ENCODE peak calls at places on chromosomes 13 and 19, in ten cellular contexts. T is fibroblast of lung; P is naive thymus-derived CD4-positive, alpha-beta T cell; B is fibroblast of pulmonary artery; Y is neural progenitor cell; J is BE2C; C is AG09309; O is dorsolateral prefrontal cortex; R is fibroblast of villous mesenchyme; N is SK-N-MC. Q is an unnamed sample.

GRCh38 chr13:105177265-105177900 is 1358.1 kb downstream of the EFNB2 start:
- DNase-seq in B (no peak), O (no peak), R (peak), N (no peak), J (no peak), Y (no peak), C (no peak), P (no peak), T (peak), Q (no peak)

GRCh38 chr19:48497728-48498575 is 13.7 kb downstream of the LMTK3 start:
- DNase-seq in T (no peak), C (no peak), O (no peak), N (no peak), J (no peak), B (no peak), P (no peak), R (no peak), Y (no peak), Q (no peak)

GRCh38 chr19:50679177-50680125 is 30.2 kb downstream of the C19orf81 start:
- DNase-seq in J (peak), Y (peak), P (peak), R (peak), B (peak), N (no peak), O (peak), C (peak), T (peak), Q (peak)

GRCh38 chr19:51660975-51661600 is 14.5 kb upstream of the SIGLEC14 start:
- DNase-seq in P (peak), N (no peak), Y (peak), J (peak), T (peak), R (peak), C (peak), O (peak), B (peak), Q (peak)

GRCh38 chr13:47837906-47838305 is 163.2 kb downstream of the SUCLA2 start:
- DNase-seq in O (no peak), T (no peak), Y (no peak), N (no peak), B (no peak), J (no peak), P (no peak), R (no peak), C (no peak), Q (no peak)

GRCh38 chr13:65926750-65927171 is 1303.4 kb downstream of the PCDH9 start:
- DNase-seq in Y (peak), T (no peak), N (no peak), B (no peak), R (no peak), C (no peak), J (peak), O (no peak), P (no peak), Q (no peak)

GRCh38 chr13:72726721-72727416 is 560 bp downstream of the MZT1 start:
- DNase-seq in T (peak), N (no peak), R (peak), O (no peak), C (no peak), J (peak), B (no peak), P (no peak), Y (peak), Q (peak)

GRCh38 chr13:27476943-27477681 is 26.7 kb upstream of the MTIF3 start:
- DNase-seq in R (no peak), O (no peak), C (no peak), T (peak), J (no peak), Y (no peak), B (peak), P (peak), N (no peak), Q (peak)

DNA sequence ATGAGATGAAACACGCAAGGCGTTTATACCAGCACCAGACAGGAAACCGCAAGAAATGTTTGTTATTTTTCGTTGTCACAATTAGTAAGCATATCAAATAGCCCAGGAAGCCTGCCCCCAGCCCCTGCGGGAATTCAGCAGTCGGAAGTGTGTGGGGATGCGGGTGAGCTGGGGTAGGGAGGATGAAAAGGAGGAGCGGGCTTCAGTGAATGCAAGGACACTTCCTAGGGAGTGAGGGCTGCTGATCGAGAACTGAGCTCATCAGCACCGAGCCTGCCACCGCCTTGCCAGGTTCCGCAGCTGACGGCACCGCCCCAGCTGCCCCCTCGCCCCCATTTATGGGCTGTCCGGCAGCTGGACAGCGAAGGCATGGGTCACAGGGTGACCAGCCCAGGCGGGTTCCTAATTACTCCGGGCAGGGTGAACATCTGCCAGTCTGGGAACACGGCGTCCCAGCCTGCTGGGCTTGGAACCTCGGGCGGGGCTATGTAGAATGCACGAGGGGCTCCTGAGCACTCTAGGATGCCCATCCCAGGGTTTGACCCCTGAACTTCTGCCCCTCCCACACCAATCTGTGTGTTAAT is 1.6 kb upstream of the BEST2 start:
- DNase-seq in P (no peak), O (no peak), B (peak), N (no peak), T (peak), R (peak), J (no peak), C (no peak), Y (no peak), Q (no peak)
- H3K4me3 ChIP-seq in P (no peak), O (no peak), B (no peak), N (peak), T (no peak), R (peak), J (no peak), C (no peak), Y (no peak), Q (no peak)

GRCh38 chr13:28494537-28494860 is 429 bp downstream of the FLT1 start:
- DNase-seq in J (peak), N (no peak), R (no peak), O (no peak), P (peak), Y (peak), B (peak), T (no peak), C (no peak), Q (no peak)

GRCh38 chr13:28493740-28494536 is 990 bp downstream of the FLT1 start:
- DNase-seq in Y (peak), O (no peak), P (peak), N (no peak), C (no peak), R (peak), T (no peak), J (peak), B (no peak), Q (no peak)

GRCh38 chr13:28497143-28497876 is 2.4 kb upstream of the FLT1 start:
- DNase-seq in O (no peak), B (no peak), N (no peak), R (peak), T (no peak), J (no peak), P (peak), Y (no peak), C (no peak), Q (no peak)

GRCh38 chr13:28494861-28495585 is at the start of gene FLT1:
- DNase-seq in C (no peak), J (peak), T (peak), Y (peak), B (peak), R (peak), O (no peak), P (peak), N (no peak), Q (no peak)

DNA sequence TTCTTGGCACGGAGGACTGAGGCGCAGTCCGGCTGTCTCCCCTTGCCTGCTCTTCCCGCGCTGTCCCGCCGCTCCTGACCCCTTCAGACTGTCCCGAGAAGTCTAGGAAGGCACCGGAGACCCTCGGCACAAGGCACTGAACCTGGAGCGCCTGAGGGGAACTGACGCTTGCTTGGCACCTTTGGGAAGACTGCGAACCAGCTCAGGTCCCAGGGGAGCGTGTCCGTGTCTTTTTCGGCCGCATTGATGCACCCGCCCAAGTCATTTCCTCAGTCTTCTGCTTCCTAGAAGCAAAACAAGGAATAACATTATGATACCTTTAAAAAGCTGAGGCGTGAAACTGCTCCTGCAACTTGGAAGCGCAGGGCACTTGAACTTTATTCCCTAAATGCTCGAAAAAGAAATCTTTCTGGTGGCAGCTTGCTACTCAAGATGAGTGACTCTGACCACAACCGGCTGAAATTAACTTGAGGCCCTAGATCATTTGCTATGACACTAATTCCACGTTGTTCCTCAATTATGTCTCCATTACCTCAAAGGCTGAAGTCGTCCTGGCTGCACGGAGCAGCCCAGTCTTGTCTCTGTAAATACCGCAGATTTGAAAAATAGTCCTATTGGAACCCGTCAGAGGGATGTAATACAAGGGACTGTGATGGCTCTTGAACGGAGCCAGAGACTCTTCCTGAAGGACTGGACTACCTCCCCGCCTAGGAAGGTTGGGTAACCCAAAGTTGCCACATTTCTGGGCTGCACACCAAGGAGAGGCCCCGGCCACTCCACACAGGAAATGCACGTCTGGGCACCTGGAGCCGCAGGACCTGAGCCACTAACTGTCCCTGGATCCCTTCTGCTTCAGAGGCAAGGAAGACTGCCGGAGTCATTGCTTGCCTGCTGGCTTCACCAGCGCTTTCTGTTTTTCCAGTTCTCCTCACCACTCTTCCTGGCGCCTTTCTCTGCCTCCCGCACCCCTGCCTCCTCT is 947 bp upstream of the FLT1 start:
- DNase-seq in B (peak), P (no peak), C (no peak), N (no peak), J (no peak), R (peak), O (no peak), T (no peak), Y (no peak), Q (no peak)
- H3K4me3 ChIP-seq in B (peak), P (peak), C (peak), N (peak), J (peak), R (peak), O (peak), T (no peak), Y (peak), Q (peak)

DNA sequence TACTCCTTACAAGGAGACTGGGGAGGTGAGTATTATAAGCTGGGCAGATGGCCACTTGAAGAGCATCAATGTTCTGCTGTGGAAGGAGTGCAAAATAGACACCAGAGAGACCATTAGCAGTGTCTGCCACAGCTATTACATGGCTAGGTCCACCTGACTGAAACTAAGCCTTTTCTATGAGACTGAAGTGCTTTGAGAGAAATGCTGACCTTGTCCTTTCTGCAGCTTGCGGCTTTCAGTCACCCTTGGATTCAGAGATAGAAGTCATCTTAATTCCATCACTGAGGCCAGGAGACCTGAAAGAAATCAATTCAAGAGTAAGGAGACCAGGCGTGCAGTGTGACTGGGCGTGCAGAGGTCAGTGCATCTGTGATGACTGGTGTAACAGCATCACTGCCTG is 1.3 kb upstream of the ZFP28 start:
- DNase-seq in Y (no peak), R (no peak), T (no peak), N (no peak), C (no peak), B (no peak), J (no peak), P (no peak), O (no peak), Q (no peak)
- H3K4me3 ChIP-seq in Y (peak), R (no peak), T (no peak), N (peak), C (no peak), B (no peak), J (no peak), P (peak), O (peak), Q (no peak)

GRCh38 chr13:64423467-64423866 is 2806.7 kb downstream of the PCDH9 start:
- DNase-seq in P (no peak), B (no peak), O (no peak), T (no peak), N (no peak), R (no peak), J (no peak), Y (no peak), C (no peak), Q (no peak)
- H3K4me3 ChIP-seq in P (no peak), B (no peak), O (no peak), T (no peak), N (no peak), R (no peak), J (no peak), Y (no peak), C (no peak), Q (no peak)

GRCh38 chr19:3479177-3479818 is 1.0 kb downstream of the SMIM24 start:
- DNase-seq in P (peak), J (peak), C (no peak), R (no peak), Y (peak), T (no peak), N (peak), B (no peak), O (no peak), Q (no peak)
- H3K4me3 ChIP-seq in P (no peak), J (no peak), C (no peak), R (no peak), Y (no peak), T (no peak), N (peak), B (no peak), O (no peak), Q (no peak)

GRCh38 chr19:34480971-34481821 is at the start of gene WTIP:
- DNase-seq in B (peak), C (peak), T (peak), P (no peak), R (peak), Y (peak), N (no peak), O (no peak), J (no peak), Q (peak)

GRCh38 chr19:34480491-34480890 is 1.1 kb upstream of the WTIP start:
- DNase-seq in P (no peak), J (no peak), T (no peak), N (no peak), C (no peak), O (no peak), R (no peak), B (no peak), Y (no peak), Q (no peak)

GRCh38 chr19:34484328-34484727 is 2.8 kb downstream of the WTIP start:
- DNase-seq in N (no peak), B (no peak), J (no peak), O (no peak), T (no peak), C (no peak), Y (no peak), P (no peak), R (no peak), Q (no peak)

GRCh38 chr19:34481861-34482379 is 362 bp downstream of the WTIP start:
- DNase-seq in Y (no peak), R (no peak), B (peak), C (peak), N (no peak), J (no peak), P (no peak), O (no peak), T (no peak), Q (no peak)

GRCh38 chr19:34482380-34483250 is 1.1 kb downstream of the WTIP start:
- DNase-seq in T (peak), J (no peak), R (peak), N (no peak), C (no peak), P (no peak), Y (peak), B (peak), O (no peak), Q (peak)
- H3K4me3 ChIP-seq in T (peak), J (no peak), R (peak), N (peak), C (peak), P (no peak), Y (peak), B (peak), O (peak), Q (peak)

DNA sequence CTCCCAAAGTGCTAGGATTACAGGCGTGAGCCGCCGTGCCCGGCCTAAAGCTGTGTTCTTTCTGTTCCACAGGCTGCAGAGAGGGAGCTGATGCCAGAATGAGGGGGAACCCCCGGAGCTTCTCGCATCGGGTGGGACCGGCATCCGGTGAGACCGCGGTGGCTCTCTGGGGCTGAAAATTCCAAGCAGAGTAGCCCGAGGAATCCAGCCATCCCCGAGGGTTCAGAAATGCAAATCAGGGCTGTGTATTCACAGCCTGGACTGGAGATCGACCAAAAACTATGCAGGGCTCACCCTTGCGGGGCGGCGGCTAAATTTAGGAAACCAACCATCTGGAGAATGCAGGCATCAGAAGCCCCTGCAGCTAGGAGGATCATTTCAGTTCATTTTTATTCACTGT is 99.2 kb downstream of the GNG7 start:
- DNase-seq in Y (peak), T (peak), C (no peak), P (no peak), O (no peak), B (peak), N (no peak), R (peak), J (no peak), Q (peak)
- H3K4me3 ChIP-seq in Y (peak), T (peak), C (peak), P (no peak), O (peak), B (peak), N (peak), R (peak), J (no peak), Q (peak)

DNA sequence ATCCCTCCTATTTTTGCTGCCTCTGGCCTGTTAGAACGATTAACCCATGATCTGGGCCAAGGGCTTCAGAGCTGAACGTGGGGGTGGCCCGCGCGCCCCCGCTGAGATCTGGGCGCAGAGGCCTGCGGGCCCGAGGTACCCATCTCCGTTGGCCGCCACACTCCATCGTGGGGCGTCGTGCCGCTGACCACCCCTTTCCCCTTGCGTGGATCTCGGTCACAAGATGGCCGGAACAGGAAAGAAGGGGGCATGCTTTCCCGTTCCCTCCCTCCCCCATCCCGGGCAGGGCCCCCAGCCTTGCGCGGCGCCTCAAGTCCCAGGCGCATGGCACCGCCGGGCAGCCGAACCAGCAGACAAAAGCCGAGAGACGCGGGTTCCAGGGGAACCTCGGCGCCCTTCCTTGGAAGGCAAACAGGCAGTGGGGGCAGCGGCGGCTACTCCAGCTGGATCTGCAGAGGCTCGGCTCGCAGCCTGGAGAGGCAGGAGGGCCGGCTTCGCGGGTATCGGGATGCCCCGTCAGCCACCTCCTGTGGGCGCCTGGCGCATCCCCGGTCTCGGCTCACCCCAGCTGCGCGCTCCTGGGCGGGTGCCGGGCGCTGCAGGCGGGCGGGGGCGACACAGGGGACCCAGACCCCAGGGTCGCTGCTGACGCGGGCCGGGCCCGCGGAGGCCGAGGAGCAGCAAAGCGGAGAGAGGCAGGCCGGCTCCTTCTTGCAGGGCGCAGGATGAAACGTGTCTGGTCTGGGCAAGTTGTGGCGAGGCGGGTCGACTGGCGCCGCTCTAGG is 500 bp downstream of the DZIP1 start:
- DNase-seq in C (no peak), J (peak), N (no peak), O (peak), Y (peak), R (peak), P (no peak), B (peak), T (peak), Q (peak)
- H3K4me3 ChIP-seq in C (peak), J (peak), N (peak), O (peak), Y (peak), R (peak), P (no peak), B (peak), T (peak), Q (peak)

GRCh38 chr13:24159921-24160324 is 597 bp upstream of the SPATA13 start:
- DNase-seq in B (no peak), R (no peak), J (no peak), T (peak), O (no peak), Y (peak), P (no peak), C (no peak), N (no peak), Q (no peak)
- H3K4me3 ChIP-seq in B (peak), R (peak), J (peak), T (no peak), O (peak), Y (peak), P (peak), C (peak), N (peak), Q (peak)